ENCODE peak calls at places on chromosome 5, in nine cellular contexts. V is transverse colon, F is prostate gland, G is spleen, U is adrenal gland, E is HepG2, D is vagina, S is tibial nerve, J is A549. Z is an unnamed sample.

GRCh38 chr5:14868771-14869170 is 2.8 kb downstream of the ANKH start:
- DNase-seq in V (peak), F (no peak), G (no peak), U (no peak), E (no peak), D (no peak), S (no peak), J (no peak), Z (no peak)

GRCh38 chr5:140827704-140828401 is at the start of gene PCDHA6:
- DNase-seq in V (no peak), F (no peak), G (no peak), U (no peak), E (no peak), D (no peak), S (no peak), J (no peak), Z (no peak)

GRCh38 chr5:191036-191948 is at the start of gene LRRC14B:
- DNase-seq in V (peak), F (peak), G (peak), U (no peak), E (no peak), D (no peak), S (no peak), J (no peak), Z (no peak)

GRCh38 chr5:154366353-154366752 is 79.4 kb upstream of the SAP30L start:
- DNase-seq in V (no peak), F (no peak), G (no peak), U (no peak), E (peak), D (no peak), S (no peak), J (no peak), Z (no peak)

GRCh38 chr5:2265341-2265740 is 382.6 kb upstream of the IRX4 start:
- DNase-seq in V (no peak), F (no peak), G (no peak), U (no peak), E (no peak), D (no peak), S (no peak), J (no peak), Z (no peak)

GRCh38 chr5:107917983-107918382 is 247.2 kb upstream of the EFNA5 start:
- DNase-seq in V (no peak), F (no peak), G (no peak), U (no peak), E (no peak), D (no peak), S (no peak), J (no peak), Z (peak)

GRCh38 chr5:142295084-142295758 is 29.6 kb downstream of the SPRY4 start:
- DNase-seq in V (no peak), F (no peak), G (no peak), U (peak), E (no peak), D (no peak), S (no peak), J (no peak), Z (no peak)

GRCh38 chr5:55218966-55219365 is 8.1 kb downstream of the MCIDAS start:
- DNase-seq in V (peak), F (peak), G (no peak), U (no peak), E (no peak), D (no peak), S (no peak), J (no peak), Z (no peak)

GRCh38 chr5:861442-862366 is 10.9 kb upstream of the ZDHHC11 start:
- DNase-seq in V (no peak), F (no peak), G (no peak), U (no peak), E (no peak), D (no peak), S (no peak), J (no peak), Z (no peak)

GRCh38 chr5:173973614-173973969 is 15.4 kb upstream of the C5orf47 start:
- DNase-seq in V (peak), F (peak), G (no peak), U (peak), E (no peak), D (no peak), S (no peak), J (no peak), Z (no peak)

GRCh38 chr5:67998709-67999251 is 216.8 kb upstream of the PIK3R1 start:
- DNase-seq in V (peak), F (peak), G (peak), U (peak), E (no peak), D (no peak), S (peak), J (no peak), Z (peak)

GRCh38 chr5:131957721-131958483 is 12.4 kb upstream of the MEIKIN start:
- DNase-seq in V (no peak), F (no peak), G (no peak), U (no peak), E (no peak), D (no peak), S (no peak), J (no peak), Z (no peak)

GRCh38 chr5:1009359-1010180 is 968 bp downstream of the NKD2 start:
- DNase-seq in V (no peak), F (no peak), G (peak), U (peak), E (no peak), D (no peak), S (no peak), J (no peak), Z (no peak)

GRCh38 chr5:153965102-153965645 is 73.5 kb downstream of the FAM114A2 start:
- DNase-seq in V (peak), F (no peak), G (no peak), U (peak), E (peak), D (no peak), S (peak), J (peak), Z (peak)

GRCh38 chr5:179270581-179271300 is 74.5 kb downstream of the ADAMTS2 start:
- DNase-seq in V (peak), F (no peak), G (peak), U (peak), E (no peak), D (peak), S (no peak), J (no peak), Z (no peak)

GRCh38 chr5:190366-191035 is 794 bp upstream of the LRRC14B start:
- DNase-seq in V (no peak), F (no peak), G (no peak), U (no peak), E (no peak), D (no peak), S (no peak), J (no peak), Z (no peak)

GRCh38 chr5:109186759-109187158 is 223.0 kb downstream of the PJA2 start:
- DNase-seq in V (peak), F (no peak), G (no peak), U (no peak), E (no peak), D (no peak), S (no peak), J (no peak), Z (no peak)

GRCh38 chr5:67290620-67291019 is 94.0 kb upstream of the CD180 start:
- DNase-seq in V (no peak), F (no peak), G (no peak), U (no peak), E (no peak), D (no peak), S (no peak), J (no peak), Z (no peak)

GRCh38 chr5:62457071-62457470 is 44.5 kb downstream of the IPO11 start:
- DNase-seq in V (no peak), F (no peak), G (no peak), U (peak), E (no peak), D (no peak), S (no peak), J (no peak), Z (no peak)

GRCh38 chr5:177426566-177427210 is at the start of gene GRK6:
- DNase-seq in V (peak), F (peak), G (peak), U (peak), E (no peak), D (no peak), S (no peak), J (peak), Z (peak)

GRCh38 chr5:40410939-40411635 is 268.6 kb upstream of the PTGER4 start:
- DNase-seq in V (no peak), F (peak), G (no peak), U (no peak), E (no peak), D (no peak), S (peak), J (no peak), Z (no peak)

GRCh38 chr5:163567811-163568210 is 62.4 kb downstream of the MAT2B start:
- DNase-seq in V (no peak), F (no peak), G (no peak), U (no peak), E (no peak), D (no peak), S (no peak), J (no peak), Z (no peak)

GRCh38 chr5:96714951-96715451 is 52.8 kb downstream of the CAST start:
- DNase-seq in V (peak), F (peak), G (no peak), U (peak), E (peak), D (no peak), S (peak), J (peak), Z (no peak)

GRCh38 chr5:79802404-79802803 is 112.8 kb downstream of the CMYA5 start:
- DNase-seq in V (no peak), F (no peak), G (no peak), U (no peak), E (no peak), D (no peak), S (no peak), J (no peak), Z (no peak)

GRCh38 chr5:122586351-122586750 is 188.5 kb upstream of the SNX2 start:
- DNase-seq in V (no peak), F (no peak), G (no peak), U (no peak), E (no peak), D (no peak), S (no peak), J (no peak), Z (no peak)

GRCh38 chr5:76542887-76543690 is 80.1 kb downstream of the F2RL2 start:
- DNase-seq in V (peak), F (no peak), G (peak), U (no peak), E (no peak), D (no peak), S (peak), J (no peak), Z (no peak)

GRCh38 chr5:167694562-167694961 is 596.9 kb upstream of the WWC1 start:
- DNase-seq in V (no peak), F (no peak), G (no peak), U (no peak), E (no peak), D (no peak), S (no peak), J (no peak), Z (no peak)

GRCh38 chr5:33167541-33167940 is 273.2 kb upstream of the TARS1 start:
- DNase-seq in V (no peak), F (no peak), G (no peak), U (no peak), E (no peak), D (no peak), S (no peak), J (no peak), Z (no peak)

GRCh38 chr5:141832131-141832530 is 46.1 kb downstream of the PCDH1 start:
- DNase-seq in V (no peak), F (no peak), G (no peak), U (no peak), E (no peak), D (no peak), S (no peak), J (no peak), Z (no peak)

GRCh38 chr5:152532714-152533113 is 127.6 kb upstream of the NMUR2 start:
- DNase-seq in V (no peak), F (no peak), G (no peak), U (no peak), E (peak), D (no peak), S (peak), J (peak), Z (peak)

GRCh38 chr5:157148734-157149615 is 6.3 kb upstream of the MED7 start:
- DNase-seq in V (peak), F (peak), G (no peak), U (peak), E (peak), D (no peak), S (peak), J (peak), Z (peak)

GRCh38 chr5:120017523-120017922 is 388.2 kb downstream of the FAM170A start:
- DNase-seq in V (no peak), F (no peak), G (no peak), U (no peak), E (no peak), D (no peak), S (no peak), J (no peak), Z (no peak)

GRCh38 chr5:127586811-127587210 is 62.1 kb upstream of the CTXN3 start:
- DNase-seq in V (no peak), F (no peak), G (no peak), U (no peak), E (no peak), D (no peak), S (no peak), J (no peak), Z (no peak)

GRCh38 chr5:106292654-106293053 is 1378.1 kb downstream of the EFNA5 start:
- DNase-seq in V (no peak), F (no peak), G (no peak), U (no peak), E (no peak), D (no peak), S (no peak), J (no peak), Z (no peak)

GRCh38 chr5:543755-544674 is 19.8 kb upstream of the SLC9A3 start:
- DNase-seq in V (peak), F (no peak), G (peak), U (peak), E (no peak), D (no peak), S (peak), J (no peak), Z (no peak)

GRCh38 chr5:150836064-150836463 is 10.3 kb upstream of the IRGM start:
- DNase-seq in V (no peak), F (no peak), G (no peak), U (no peak), E (no peak), D (no peak), S (no peak), J (no peak), Z (no peak)

GRCh38 chr5:150836703-150837102 is 9.6 kb upstream of the IRGM start:
- DNase-seq in V (no peak), F (no peak), G (no peak), U (no peak), E (no peak), D (no peak), S (no peak), J (no peak), Z (no peak)
- TF ChIP-seq POLR2A in V (no peak), F (no peak), G (no peak), U (no peak), E (no peak), D (no peak), S (no peak), J (no peak), Z (no peak)

DNA sequence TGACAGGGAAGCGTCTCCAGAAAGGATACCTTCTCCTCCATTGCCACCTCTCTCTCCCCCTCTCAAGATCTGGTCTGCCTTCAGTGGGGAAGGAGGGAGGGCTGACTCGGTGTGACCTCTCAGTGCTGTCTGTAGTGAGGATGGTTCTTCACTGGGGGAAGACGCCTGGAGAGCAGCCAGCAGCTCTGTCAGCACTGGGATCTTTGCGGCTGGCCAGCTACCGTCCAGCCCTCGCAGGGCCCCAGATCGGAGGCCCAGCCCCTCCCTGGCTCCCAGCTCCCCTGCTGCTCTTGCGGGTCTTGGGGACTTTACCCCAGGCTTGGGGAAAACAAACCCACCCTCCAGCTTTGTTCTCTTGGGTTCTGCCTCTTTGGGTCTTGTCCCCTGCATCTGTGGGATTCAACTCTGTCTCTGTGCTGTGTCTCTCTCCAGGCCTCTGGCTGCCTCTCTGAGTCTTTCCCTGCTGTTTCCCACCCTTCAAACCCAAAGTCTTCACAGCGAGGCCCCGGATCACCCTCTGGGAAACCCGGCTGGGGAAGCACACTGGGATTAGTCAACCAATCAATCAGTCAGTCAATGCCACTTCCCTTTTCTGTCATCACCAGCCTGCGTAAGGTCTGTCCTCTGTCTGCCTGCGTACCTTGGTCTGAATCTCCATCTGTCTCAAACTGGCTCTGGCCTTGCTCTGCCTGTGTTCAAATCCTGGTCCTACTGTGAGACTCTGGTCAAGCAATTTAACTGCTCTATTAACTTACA is 23.0 kb downstream of the FGF18 start:
- DNase-seq in V (no peak), F (no peak), G (no peak), U (no peak), E (no peak), D (no peak), S (no peak), J (no peak), Z (no peak)
- TF ChIP-seq POLR2A in V (no peak), F (no peak), G (no peak), U (no peak), E (no peak), D (no peak), S (no peak), J (no peak), Z (no peak)

GRCh38 chr5:65066385-65066784 is 297.7 kb downstream of the CWC27 start:
- DNase-seq in V (no peak), F (peak), G (no peak), U (no peak), E (no peak), D (no peak), S (no peak), J (no peak), Z (no peak)
- TF ChIP-seq POLR2A in V (no peak), F (no peak), G (no peak), U (no peak), E (no peak), D (no peak), S (no peak), J (no peak), Z (no peak)

GRCh38 chr5:134365604-134366003 is 1.4 kb downstream of the CDKL3 start:
- DNase-seq in V (no peak), F (no peak), G (no peak), U (no peak), E (no peak), D (no peak), S (no peak), J (no peak), Z (no peak)

GRCh38 chr5:134371834-134372340 is 518 bp downstream of the UBE2B start:
- DNase-seq in V (peak), F (peak), G (peak), U (peak), E (peak), D (peak), S (peak), J (peak), Z (peak)

GRCh38 chr5:134370306-134370870 is 981 bp upstream of the UBE2B start:
- DNase-seq in V (no peak), F (no peak), G (no peak), U (no peak), E (no peak), D (no peak), S (no peak), J (no peak), Z (no peak)

GRCh38 chr5:134374234-134374633 is 2.9 kb downstream of the UBE2B start:
- DNase-seq in V (no peak), F (no peak), G (no peak), U (no peak), E (no peak), D (no peak), S (no peak), J (no peak), Z (no peak)

GRCh38 chr5:134370871-134371833 is at the start of gene UBE2B:
- DNase-seq in V (peak), F (peak), G (peak), U (peak), E (peak), D (peak), S (peak), J (peak), Z (peak)
- TF ChIP-seq POLR2A in V (peak), F (peak), G (no peak), U (peak), E (peak), D (no peak), S (peak), J (no peak), Z (peak)

GRCh38 chr5:151157426-151158286 is at the start of gene ANXA6:
- DNase-seq in V (peak), F (peak), G (peak), U (peak), E (peak), D (no peak), S (peak), J (peak), Z (peak)
- TF ChIP-seq POLR2A in V (peak), F (peak), G (no peak), U (peak), E (peak), D (no peak), S (no peak), J (peak), Z (peak)

GRCh38 chr5:138570871-138571270 is 4.3 kb downstream of the HSPA9 start:
- DNase-seq in V (no peak), F (no peak), G (no peak), U (no peak), E (no peak), D (no peak), S (no peak), J (no peak), Z (no peak)

GRCh38 chr5:138569759-138570158 is 5.4 kb downstream of the HSPA9 start:
- DNase-seq in V (no peak), F (no peak), G (no peak), U (no peak), E (no peak), D (no peak), S (no peak), J (no peak), Z (no peak)

GRCh38 chr5:138565100-138565821 is 9.9 kb downstream of the HSPA9 start:
- DNase-seq in V (no peak), F (no peak), G (no peak), U (no peak), E (no peak), D (no peak), S (no peak), J (no peak), Z (no peak)

GRCh38 chr5:138566792-138567191 is 8.4 kb downstream of the HSPA9 start:
- DNase-seq in V (no peak), F (no peak), G (no peak), U (no peak), E (no peak), D (no peak), S (no peak), J (no peak), Z (no peak)

DNA sequence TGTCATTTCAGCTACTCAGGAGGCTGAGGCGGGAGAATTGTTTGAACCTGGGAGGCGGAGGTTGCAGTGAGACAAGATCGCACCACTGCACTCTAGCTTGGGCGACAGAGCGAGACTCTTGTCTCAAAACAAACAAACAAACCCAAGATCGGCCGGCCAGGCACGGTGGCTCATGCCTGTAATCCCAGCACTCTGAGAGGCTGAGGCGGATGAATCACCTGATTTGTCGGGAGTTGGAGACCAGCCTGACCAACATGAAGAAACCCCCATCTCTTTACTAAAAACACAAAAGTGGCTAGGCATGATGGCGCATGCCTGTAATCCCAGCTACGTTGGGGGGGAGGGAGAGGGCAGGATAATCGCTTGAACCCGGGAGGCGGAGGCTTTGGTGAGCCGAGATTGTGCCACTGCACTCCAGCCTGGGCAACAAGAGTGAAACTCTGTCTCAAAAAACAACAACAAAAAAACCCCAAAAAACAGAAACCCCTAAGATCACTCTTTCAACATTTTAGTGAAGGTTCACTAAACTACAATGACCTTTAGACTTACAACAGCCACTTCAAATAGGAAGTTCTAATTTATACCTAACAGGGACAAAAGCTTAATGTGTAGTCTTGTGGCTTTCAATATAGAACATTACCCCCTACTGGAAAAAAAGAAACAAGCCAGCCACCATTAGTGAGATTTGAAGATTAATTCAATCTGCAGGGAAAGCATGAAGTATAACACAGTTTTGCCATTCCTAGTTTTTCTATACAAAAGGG is 7.0 kb downstream of the HSPA9 start:
- DNase-seq in V (no peak), F (no peak), G (no peak), U (peak), E (no peak), D (no peak), S (no peak), J (no peak), Z (no peak)
- TF ChIP-seq POLR2A in V (no peak), F (no peak), G (no peak), U (no peak), E (no peak), D (no peak), S (no peak), J (no peak), Z (no peak)

Z was measured in H54.